ENCODE peak calls at places on chromosomes 16 and 17, in seven cellular contexts. Z is prostate gland, Y is uterus, E is K562, F is ovary, I is heart left ventricle, T is stomach. U is an unnamed sample.
A peak's percentile ranks its signal among the peaks of the same experiment; 100 is the strongest.

GRCh38 chr16:87648236-87648635 is 45.9 kb downstream of the JPH3 start:
- DNase-seq in Z (no peak), T (no peak), I (no peak), F (no peak), E (no peak), Y (no peak), U (no peak)

GRCh38 chr17:45783593-45784292 is 377 bp upstream of the CRHR1 start:
- DNase-seq in F (no peak), T (no peak), Z (peak; percentile 12), I (no peak), E (peak; percentile 12), Y (peak; percentile 66), U (no peak)

GRCh38 chr16:85166281-85166680 is 54.0 kb upstream of the CIBAR2 start:
- DNase-seq in T (no peak), Y (no peak), I (no peak), Z (no peak), F (no peak), E (no peak), U (no peak)

GRCh38 chr17:73402466-73402865 is 90.7 kb upstream of the CDC42EP4 start:
- DNase-seq in T (no peak), I (no peak), Y (no peak), F (no peak), E (no peak), Z (no peak), U (no peak)

GRCh38 chr17:57286372-57287105 is 30.2 kb downstream of the MSI2 start:
- DNase-seq in Y (no peak), I (no peak), E (no peak), F (no peak), T (no peak), Z (no peak), U (no peak)

GRCh38 chr17:77465358-77466041 is 324.7 kb downstream of the SEC14L1 start:
- DNase-seq in Y (no peak), F (no peak), I (peak; percentile 81), E (peak; percentile 44), T (peak; percentile 62), Z (no peak), U (no peak)

GRCh38 chr17:10727192-10727591 is 2.6 kb downstream of the TMEM220 start:
- DNase-seq in F (no peak), Z (no peak), Y (no peak), E (no peak), T (no peak), I (no peak), U (no peak)

GRCh38 chr17:64247836-64248235 is 15.2 kb downstream of the TEX2 start:
- DNase-seq in Y (no peak), Z (no peak), T (no peak), I (no peak), E (no peak), F (no peak), U (no peak)

GRCh38 chr17:80718428-80718827 is 173.8 kb downstream of the RPTOR start:
- DNase-seq in I (no peak), E (no peak), Z (no peak), T (no peak), F (no peak), Y (no peak), U (no peak)

GRCh38 chr16:4661661-4662060 is 31.7 kb upstream of the NUDT16L1 start:
- DNase-seq in Y (no peak), T (peak; percentile 84), Z (no peak), I (no peak), E (no peak), F (no peak), U (no peak)

GRCh38 chr17:61833536-61834203 is 29.7 kb downstream of the BRIP1 start:
- DNase-seq in Z (no peak), T (no peak), E (no peak), F (no peak), I (no peak), Y (no peak), U (no peak)

GRCh38 chr16:70770968-70771552 is 29.9 kb downstream of the VAC14 start:
- DNase-seq in Z (peak; percentile 55), F (peak; percentile 71), E (peak; percentile 84), I (no peak), T (peak; percentile 69), Y (peak; percentile 67), U (peak; percentile 96)

GRCh38 chr17:57597531-57598453 is 147.3 kb downstream of the CCDC182 start:
- DNase-seq in F (peak; percentile 76), I (peak; percentile 77), Z (peak; percentile 57), T (peak; percentile 76), Y (peak; percentile 66), E (peak; percentile 58), U (peak; percentile 49)

GRCh38 chr17:33464669-33465275 is 171.7 kb upstream of the ASIC2 start:
- DNase-seq in I (no peak), E (peak; percentile 25), Y (no peak), T (no peak), F (no peak), Z (no peak), U (no peak)

GRCh38 chr16:70430667-70431536 is 8.0 kb downstream of the ST3GAL2 start:
- DNase-seq in Y (no peak), F (no peak), I (no peak), E (peak; percentile 84), T (no peak), Z (no peak), U (no peak)

GRCh38 chr16:79272141-79272577 is 328.4 kb downstream of the MAF start:
- DNase-seq in Z (no peak), E (peak; percentile 10), Y (no peak), F (no peak), T (no peak), I (no peak), U (no peak)

GRCh38 chr17:10875984-10876555 is 38.2 kb upstream of the PIRT start:
- DNase-seq in Z (peak; percentile 19), F (peak; percentile 20), T (peak; percentile 63), I (no peak), E (peak; percentile 47), Y (peak; percentile 23), U (no peak)

GRCh38 chr16:58418601-58419000 is 26.3 kb downstream of the GINS3 start:
- DNase-seq in T (no peak), Z (no peak), F (no peak), I (peak; percentile 89), Y (peak; percentile 68), E (peak; percentile 39), U (no peak)

GRCh38 chr17:57599271-57600045 is 145.6 kb downstream of the CCDC182 start:
- DNase-seq in E (no peak), Z (no peak), T (no peak), Y (no peak), I (no peak), F (no peak), U (no peak)

GRCh38 chr17:53313746-53314145 is 509.0 kb upstream of the KIF2B start:
- DNase-seq in Y (no peak), I (no peak), T (no peak), F (no peak), Z (no peak), E (no peak), U (no peak)

DNA sequence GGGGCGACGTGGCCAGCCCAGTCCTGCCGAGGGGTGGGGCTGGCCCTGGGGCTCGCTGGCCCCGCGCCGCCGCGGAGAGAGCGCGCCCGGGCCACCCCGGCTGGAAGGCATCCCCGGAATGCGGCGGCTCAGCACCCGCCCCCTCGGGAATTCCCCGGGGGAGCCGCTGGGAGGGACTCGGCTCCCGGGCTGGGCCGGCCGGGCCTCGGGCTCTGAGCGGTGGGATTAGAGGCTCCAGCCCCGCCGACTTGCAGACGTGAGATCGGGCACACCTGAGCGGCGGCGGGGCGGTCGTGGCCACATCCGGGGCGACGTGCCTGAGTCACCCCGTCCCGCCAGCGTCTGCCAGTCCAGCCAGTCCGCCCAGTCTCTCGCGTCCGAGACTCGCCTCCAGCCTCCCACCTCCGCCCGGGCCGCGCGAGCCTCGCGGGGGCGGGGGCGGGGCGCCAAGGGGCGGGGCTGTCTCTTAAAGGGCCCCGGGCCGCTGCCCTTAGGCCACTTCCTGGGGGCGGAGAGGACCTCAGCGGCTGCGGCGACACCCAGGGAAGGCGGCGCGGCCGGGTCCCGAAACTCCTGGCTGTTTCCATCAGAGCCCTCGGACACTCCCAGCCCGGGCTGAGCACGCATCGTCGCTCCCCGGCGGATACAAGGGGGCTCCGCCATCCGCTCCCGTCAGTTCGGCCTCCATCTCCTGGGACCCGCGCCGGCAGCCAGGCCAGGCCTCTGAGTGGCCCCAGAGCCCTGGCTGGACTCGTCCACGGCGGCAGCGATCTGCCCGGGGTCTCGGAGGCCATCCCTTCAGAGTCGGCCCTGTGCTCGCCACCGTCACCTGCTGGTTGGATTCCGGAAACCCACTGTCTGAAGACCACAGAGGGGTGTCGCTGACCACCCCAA is at the start of gene KCTD11:
- DNase-seq in T (peak; percentile 97), E (peak; percentile 88), Y (peak; percentile 88), F (peak; percentile 90), Z (peak; percentile 92), I (peak; percentile 95), U (peak; percentile 89)
- TF ChIP-seq POLR2A in T (no peak), E (peak; percentile 66), Y (peak; percentile 19), F (peak; percentile 4), Z (peak; percentile 70), I (no peak), U (peak; percentile 82)

DNA sequence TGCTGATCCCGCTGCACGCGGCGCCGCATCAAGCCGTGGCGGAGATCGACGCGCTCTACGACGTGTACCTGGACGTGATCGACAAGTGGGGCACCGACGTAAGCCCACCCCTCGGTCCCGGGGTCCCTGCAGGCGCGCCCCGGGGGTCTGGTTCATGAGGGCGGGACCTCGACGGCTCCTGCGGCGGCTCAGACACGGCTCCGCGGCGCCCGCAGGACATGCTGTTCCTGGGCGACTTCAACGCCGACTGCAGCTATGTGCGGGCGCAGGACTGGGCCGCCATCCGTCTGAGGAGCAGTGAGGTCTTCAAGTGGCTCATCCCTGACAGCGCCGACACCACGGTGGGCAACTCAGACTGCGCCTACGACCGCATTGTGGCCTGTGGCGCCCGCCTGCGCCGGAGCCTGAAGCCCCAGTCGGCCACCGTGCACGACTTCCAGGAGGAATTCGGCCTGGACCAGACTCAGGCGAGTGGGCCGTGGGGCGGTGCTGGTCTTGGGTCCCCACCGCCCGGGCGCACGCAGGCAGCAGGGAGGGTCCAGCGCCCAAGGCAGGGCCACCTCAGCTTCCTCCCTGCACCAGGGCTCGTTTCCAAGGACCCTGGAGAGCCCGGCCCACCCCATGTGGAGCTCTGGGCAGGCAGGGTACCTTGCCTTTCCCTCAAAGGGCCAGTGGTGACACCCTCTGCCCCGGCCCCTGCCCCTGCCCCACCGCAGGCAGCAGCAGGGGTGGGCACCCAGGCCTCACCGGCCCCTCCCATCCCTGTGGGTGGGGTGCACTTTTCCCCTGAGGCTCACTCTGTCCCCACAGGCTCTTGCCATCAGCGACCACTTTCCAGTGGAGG is 1.5 kb downstream of the DNASE1L2 start:
- DNase-seq in Z (no peak), T (no peak), F (no peak), I (no peak), E (no peak), Y (no peak), U (peak; percentile 68)
- TF ChIP-seq POLR2A in Z (no peak), T (no peak), F (no peak), I (no peak), E (peak; percentile 53), Y (no peak), U (no peak)

GRCh38 chr17:78717431-78717980 is 64.6 kb downstream of the CYTH1 start:
- DNase-seq in Z (peak; percentile 53), T (no peak), Y (peak; percentile 31), E (no peak), F (peak; percentile 52), I (no peak), U (peak; percentile 55)
- TF ChIP-seq POLR2A in Z (no peak), T (no peak), Y (no peak), E (no peak), F (no peak), I (no peak), U (no peak)

DNA sequence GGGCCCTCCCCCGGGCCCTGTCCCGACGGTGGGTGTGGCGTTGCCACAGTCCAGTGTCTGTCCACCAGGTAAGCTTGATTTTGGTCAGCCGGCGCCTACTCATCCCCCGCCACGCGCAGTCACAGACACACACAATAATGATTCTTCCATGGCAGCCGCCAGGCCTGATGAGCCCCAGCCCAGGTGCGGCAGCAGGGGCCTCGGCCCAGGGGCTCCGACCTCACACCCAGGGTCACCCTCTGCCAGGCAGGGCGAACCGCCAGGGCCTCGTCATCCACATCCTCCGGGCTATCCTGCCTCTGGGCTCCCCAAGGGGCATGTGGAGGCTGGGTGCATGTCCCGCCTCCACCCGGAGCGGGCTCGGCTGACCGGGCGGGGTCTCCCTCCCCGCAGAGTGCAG is 7.5 kb downstream of the TPSG1 start:
- DNase-seq in F (no peak), T (no peak), I (no peak), Y (no peak), Z (no peak), E (no peak), U (no peak)
- TF ChIP-seq POLR2A in F (no peak), T (no peak), I (no peak), Y (no peak), Z (no peak), E (no peak), U (no peak)

U was measured in H1.